ENCODE peak calls at places on chromosomes 7 and 10, in six cellular contexts. R is K562, N is GM12878, F is HCT116, V is HepG2, M is H1. I is an unnamed sample. For H3K4me1, the result is how much of the 10 kb centered on the place peaks cover.

GRCh38 chr7:43769791-43770465 is 11.4 kb downstream of the BLVRA start:
- DNase-seq in R (no peak), N (no peak), F (no peak), V (peak), M (no peak), I (no peak)

GRCh38 chr7:20503278-20503677 is 112.2 kb upstream of the ABCB5 start:
- DNase-seq in R (no peak), N (no peak), F (no peak), V (no peak), M (no peak), I (no peak)

GRCh38 chr7:2929321-2930201 is 85.5 kb upstream of the GNA12 start:
- DNase-seq in R (no peak), N (no peak), F (no peak), V (no peak), M (no peak), I (no peak)

GRCh38 chr10:14068851-14069250 is 261.9 kb downstream of the FRMD4A start:
- DNase-seq in R (no peak), N (no peak), F (no peak), V (no peak), M (no peak), I (no peak)

GRCh38 chr7:128829391-128830166 is 627 bp upstream of the FLNC start:
- DNase-seq in R (peak), N (no peak), F (no peak), V (no peak), M (no peak), I (no peak)

GRCh38 chr10:14545827-14546226 is 215.1 kb upstream of the FRMD4A start:
- DNase-seq in R (no peak), N (no peak), F (no peak), V (no peak), M (no peak), I (no peak)

GRCh38 chr10:15346440-15347141 is 24.5 kb downstream of the FAM171A1 start:
- DNase-seq in R (no peak), N (no peak), F (no peak), V (no peak), M (no peak), I (no peak)

GRCh38 chr10:18647945-18648344 is 3.4 kb downstream of the NSUN6 start:
- DNase-seq in R (no peak), N (no peak), F (no peak), V (no peak), M (no peak), I (no peak)

GRCh38 chr7:82726038-82726800 is 282.6 kb upstream of the CACNA2D1 start:
- DNase-seq in R (no peak), N (no peak), F (no peak), V (no peak), M (no peak), I (no peak)

GRCh38 chr10:118422241-118422640 is 80.1 kb upstream of the FAM204A start:
- DNase-seq in R (no peak), N (no peak), F (no peak), V (no peak), M (no peak), I (no peak)

GRCh38 chr7:94236960-94237359 is 157.7 kb upstream of the COL1A2 start:
- DNase-seq in R (no peak), N (no peak), F (no peak), V (no peak), M (no peak), I (no peak)

GRCh38 chr10:51770719-51771118 is 71.3 kb upstream of the CSTF2T start:
- DNase-seq in R (no peak), N (no peak), F (no peak), V (peak), M (no peak), I (no peak)

GRCh38 chr7:74000489-74001149 is 27.4 kb upstream of the ELN start:
- DNase-seq in R (no peak), N (no peak), F (no peak), V (no peak), M (no peak), I (no peak)

GRCh38 chr7:37015353-37016034 is 291.2 kb upstream of the AOAH start:
- DNase-seq in R (no peak), N (no peak), F (no peak), V (peak), M (no peak), I (no peak)

GRCh38 chr7:19919156-19920085 is 146.0 kb upstream of the TMEM196 start:
- DNase-seq in R (no peak), N (no peak), F (no peak), V (no peak), M (no peak), I (no peak)

GRCh38 chr10:4382811-4383210 is 443.2 kb upstream of the AKR1E2 start:
- DNase-seq in R (no peak), N (no peak), F (no peak), V (peak), M (no peak), I (no peak)

GRCh38 chr7:102978280-102978679 is 65.5 kb downstream of the LRRC17 start:
- DNase-seq in R (no peak), N (no peak), F (peak), V (no peak), M (no peak), I (no peak)

GRCh38 chr10:31034041-31034918 is 2.6 kb upstream of the ZNF438 start:
- DNase-seq in R (no peak), N (no peak), F (no peak), V (no peak), M (no peak), I (no peak)

GRCh38 chr10:80313523-80313922 is 24.1 kb upstream of the MAT1A start:
- DNase-seq in R (no peak), N (no peak), F (no peak), V (no peak), M (no peak), I (no peak)

GRCh38 chr7:156379242-156380070 is 261.1 kb upstream of the RNF32 start:
- DNase-seq in R (no peak), N (no peak), F (no peak), V (peak), M (no peak), I (no peak)

GRCh38 chr10:104622598-104623209 is 18.4 kb upstream of the SORCS3 start:
- DNase-seq in R (peak), N (no peak), F (peak), V (peak), M (peak), I (no peak)

GRCh38 chr10:82986216-82986615 is 1111.2 kb downstream of the NRG3 start:
- DNase-seq in R (no peak), N (no peak), F (no peak), V (no peak), M (no peak), I (no peak)

GRCh38 chr7:12212051-12212485 is 974 bp downstream of the TMEM106B start:
- DNase-seq in R (peak), N (no peak), F (peak), V (peak), M (no peak), I (no peak)

GRCh38 chr10:88934900-88935672 is 17.5 kb downstream of the ACTA2 start:
- DNase-seq in R (peak), N (peak), F (peak), V (peak), M (peak), I (peak)

GRCh38 chr7:66356277-66356721 is 151.2 kb downstream of the TPST1 start:
- DNase-seq in R (no peak), N (no peak), F (peak), V (no peak), M (no peak), I (no peak)

GRCh38 chr7:139613971-139614411 is 90.5 kb downstream of the CLEC2L start:
- DNase-seq in R (no peak), N (no peak), F (no peak), V (no peak), M (peak), I (peak)

GRCh38 chr10:44968101-44968886 is 8.7 kb downstream of the RASSF4 start:
- DNase-seq in R (no peak), N (no peak), F (no peak), V (no peak), M (no peak), I (no peak)

GRCh38 chr7:51860305-51860704 is 543.7 kb upstream of the COBL start:
- DNase-seq in R (no peak), N (no peak), F (no peak), V (no peak), M (no peak), I (no peak)

GRCh38 chr10:11563936-11564335 is 47.5 kb downstream of the USP6NL start:
- DNase-seq in R (no peak), N (no peak), F (no peak), V (no peak), M (no peak), I (no peak)

GRCh38 chr7:134907000-134907399 is 79.3 kb upstream of the AGBL3 start:
- DNase-seq in R (no peak), N (no peak), F (no peak), V (no peak), M (no peak), I (no peak)

GRCh38 chr7:41005381-41005901 is 697.4 kb downstream of the INHBA start:
- DNase-seq in R (no peak), N (no peak), F (no peak), V (no peak), M (no peak), I (no peak)

GRCh38 chr10:48658243-48658888 is 26.3 kb upstream of the WDFY4 start:
- DNase-seq in R (peak), N (no peak), F (peak), V (peak), M (peak), I (peak)

GRCh38 chr7:119465798-119466305 is 807.1 kb upstream of the KCND2 start:
- DNase-seq in R (no peak), N (no peak), F (no peak), V (no peak), M (no peak), I (no peak)

GRCh38 chr10:13775786-13776780 is 189.3 kb downstream of the PRPF18 start:
- DNase-seq in R (no peak), N (no peak), F (no peak), V (no peak), M (no peak), I (no peak)

GRCh38 chr10:43044444-43045245 is 32.2 kb upstream of the RET start:
- DNase-seq in R (no peak), N (no peak), F (no peak), V (no peak), M (peak), I (no peak)

GRCh38 chr10:129935861-129936140 is 28.3 kb downstream of the EBF3 start:
- DNase-seq in R (no peak), N (no peak), F (no peak), V (no peak), M (no peak), I (no peak)

GRCh38 chr10:86687750-86688149 is 19.4 kb downstream of the LDB3 start:
- DNase-seq in R (no peak), N (no peak), F (no peak), V (no peak), M (no peak), I (no peak)

GRCh38 chr7:6123843-6124242 is 92.7 kb downstream of the ANKRD61 start:
- DNase-seq in R (no peak), N (no peak), F (no peak), V (no peak), M (no peak), I (no peak)

GRCh38 chr10:70233109-70233938 is at the start of gene PPA1:
- DNase-seq in R (peak), N (peak), F (peak), V (peak), M (peak), I (peak)

DNA sequence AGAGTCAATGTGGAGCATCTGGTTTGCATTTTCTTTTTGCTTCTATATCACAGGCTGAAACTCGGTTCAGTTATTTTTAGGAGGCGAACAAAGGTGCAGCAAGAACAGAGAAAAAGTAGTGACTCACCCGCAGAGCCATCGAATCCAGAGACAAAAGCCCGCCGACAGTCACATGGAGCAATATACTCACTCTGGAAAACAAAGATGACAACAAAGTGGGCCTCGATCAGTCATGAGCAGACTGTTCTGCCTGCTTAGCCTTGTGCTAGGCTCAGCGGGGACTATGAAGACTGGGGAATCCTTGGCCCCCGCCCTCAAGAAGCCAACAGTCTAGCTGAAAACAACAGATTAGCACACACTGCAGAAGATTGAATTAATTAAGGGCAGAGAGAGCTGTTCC is 30.4 kb downstream of the XPNPEP1 start:
- DNase-seq in R (no peak), N (no peak), F (no peak), V (no peak), M (no peak), I (no peak)
- TF ChIP-seq ZNF274 in R (no peak), N (no peak), F (no peak), V (no peak), M (no peak), I (no peak)

DNA sequence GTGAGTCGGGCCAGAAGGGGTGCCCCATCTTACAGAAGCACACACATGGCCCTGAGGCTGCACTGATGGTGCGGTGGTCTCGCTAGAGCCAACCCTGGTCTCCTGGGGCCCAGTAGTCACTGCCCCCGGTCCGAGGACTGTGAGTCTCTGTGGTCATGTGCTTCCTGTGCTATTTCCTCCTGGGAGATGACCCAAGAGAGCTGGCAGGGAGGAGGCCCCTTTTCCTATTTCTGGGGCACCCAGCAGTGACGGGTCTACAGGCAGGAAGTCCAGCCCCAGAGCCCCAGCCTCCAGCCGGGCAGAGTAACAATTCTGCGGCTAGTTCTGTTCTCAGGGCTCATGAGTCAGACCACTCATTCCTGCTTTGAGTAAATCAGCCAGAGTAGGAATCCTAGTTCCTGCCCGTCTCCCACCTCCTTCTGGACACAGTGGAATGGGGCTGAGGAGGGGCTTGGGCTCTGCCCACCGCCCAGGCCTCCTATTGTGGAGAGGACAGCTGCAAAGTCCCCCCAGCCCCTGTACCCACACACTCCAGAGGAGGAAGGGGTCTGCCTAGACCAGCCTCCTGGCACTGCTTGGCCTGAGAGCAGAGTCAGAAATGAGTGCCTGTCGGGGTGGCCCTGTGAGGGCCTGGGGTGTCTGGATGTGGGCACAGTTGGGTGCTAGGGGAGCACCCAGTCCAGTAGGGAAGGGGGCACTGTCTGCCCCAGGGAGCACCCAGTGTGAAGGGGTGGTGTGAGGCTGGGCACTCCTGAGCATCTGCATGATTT is 80.5 kb upstream of the PPIF start:
- DNase-seq in R (no peak), N (peak), F (no peak), V (no peak), M (no peak), I (no peak)
- H3K4me1 ChIP-seq in R (under half), N (half or more), F (under half), V (under half), M (under half), I (under half)

GRCh38 chr10:76429642-76430041 is 998.2 kb downstream of the LRMDA start:
- DNase-seq in R (no peak), N (no peak), F (no peak), V (no peak), M (no peak), I (no peak)
- TF ChIP-seq ZNF274 in R (no peak), N (no peak), F (no peak), V (no peak), M (no peak), I (no peak)

GRCh38 chr10:78624791-78625190 is 444.0 kb upstream of the ZMIZ1 start:
- DNase-seq in R (no peak), N (no peak), F (no peak), V (no peak), M (no peak), I (no peak)

GRCh38 chr10:78629773-78630172 is 439.0 kb upstream of the ZMIZ1 start:
- DNase-seq in R (no peak), N (no peak), F (no peak), V (no peak), M (no peak), I (no peak)

GRCh38 chr10:78623577-78624215 is 445.1 kb upstream of the ZMIZ1 start:
- DNase-seq in R (no peak), N (no peak), F (peak), V (peak), M (no peak), I (no peak)

GRCh38 chr10:78627254-78627795 is 441.4 kb upstream of the ZMIZ1 start:
- DNase-seq in R (no peak), N (no peak), F (no peak), V (no peak), M (no peak), I (no peak)

DNA sequence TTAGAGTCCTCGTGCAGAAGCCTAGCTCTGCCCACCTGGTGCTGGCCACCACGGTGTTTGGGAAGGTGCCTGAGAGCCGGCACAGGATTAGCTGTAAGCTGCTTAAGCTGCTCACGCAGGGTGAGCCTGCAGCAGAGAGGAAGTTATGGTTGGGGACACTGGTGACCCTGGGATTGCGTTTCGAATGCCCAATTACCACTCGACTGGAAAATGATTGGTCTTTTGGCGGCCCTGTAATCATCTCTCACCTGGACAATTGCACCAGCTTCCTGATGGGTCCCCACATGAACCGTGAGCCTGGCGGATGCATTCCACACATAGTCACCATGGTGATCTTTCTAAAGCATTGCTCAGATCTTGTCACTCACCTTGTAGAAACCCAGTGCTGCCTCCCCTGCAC is 442.3 kb upstream of the ZMIZ1 start:
- DNase-seq in R (no peak), N (no peak), F (no peak), V (no peak), M (no peak), I (no peak)
- H3K4me1 ChIP-seq in R (under half), N (under half), F (under half), V (under half), M (under half), I (under half)

I was measured in NT2/D1.